ENCODE peak calls at places on chromosomes 4 and X, in five cellular contexts. One of them, this sample, is unnamed.

GRCh38 chrX:74606342-74606741 is 8.1 kb downstream of the RLIM start:
- DNase-seq in adrenal gland: no peak
- DNase-seq in AG04450: no peak
- DNase-seq in endodermal cell: no peak
- DNase-seq in heart right ventricle: no peak
- DNase-seq in this sample: no peak

GRCh38 chrX:45735571-45735970 is 534.9 kb upstream of the DIPK2B start:
- DNase-seq in adrenal gland: no peak
- DNase-seq in AG04450: no peak
- DNase-seq in endodermal cell: no peak
- DNase-seq in heart right ventricle: no peak
- DNase-seq in this sample: no peak

GRCh38 chr4:98627883-98628282 is 30.5 kb downstream of the TSPAN5 start:
- DNase-seq in adrenal gland: no peak
- DNase-seq in AG04450: peak; percentile 42
- DNase-seq in endodermal cell: no peak
- DNase-seq in heart right ventricle: no peak
- DNase-seq in this sample: no peak

GRCh38 chr4:100041646-100042045 is 91.6 kb upstream of the H2AZ1 start:
- DNase-seq in adrenal gland: no peak
- DNase-seq in AG04450: no peak
- DNase-seq in endodermal cell: no peak
- DNase-seq in heart right ventricle: no peak
- DNase-seq in this sample: no peak

GRCh38 chr4:55468724-55469123 is 73.0 kb downstream of the TMEM165 start:
- DNase-seq in adrenal gland: no peak
- DNase-seq in AG04450: peak; percentile 16
- DNase-seq in endodermal cell: no peak
- DNase-seq in heart right ventricle: no peak
- DNase-seq in this sample: no peak

GRCh38 chr4:83757121-83757621 is 221.3 kb downstream of the GPAT3 start:
- DNase-seq in adrenal gland: no peak
- DNase-seq in AG04450: no peak
- DNase-seq in endodermal cell: no peak
- DNase-seq in heart right ventricle: no peak
- DNase-seq in this sample: no peak

GRCh38 chr4:110682311-110682710 is 59.4 kb upstream of the PITX2 start:
- DNase-seq in adrenal gland: no peak
- DNase-seq in AG04450: no peak
- DNase-seq in endodermal cell: no peak
- DNase-seq in heart right ventricle: no peak
- DNase-seq in this sample: no peak

GRCh38 chrX:15399901-15400500 is 15.8 kb upstream of the VEGFD start:
- DNase-seq in adrenal gland: no peak
- DNase-seq in AG04450: no peak
- DNase-seq in endodermal cell: no peak
- DNase-seq in heart right ventricle: no peak
- DNase-seq in this sample: no peak

GRCh38 chr4:84503495-84504437 is 4.7 kb upstream of the NKX6-1 start:
- DNase-seq in adrenal gland: no peak
- DNase-seq in AG04450: peak; percentile 21
- DNase-seq in endodermal cell: peak; percentile 70
- DNase-seq in heart right ventricle: peak; percentile 23
- DNase-seq in this sample: peak; percentile 44

GRCh38 chr4:174378951-174379350 is 95.2 kb downstream of the CEP44 start:
- DNase-seq in adrenal gland: no peak
- DNase-seq in AG04450: no peak
- DNase-seq in endodermal cell: no peak
- DNase-seq in heart right ventricle: no peak
- DNase-seq in this sample: no peak

GRCh38 chrX:8726031-8726652 is 5.8 kb downstream of the ANOS1 start:
- DNase-seq in adrenal gland: no peak
- DNase-seq in AG04450: no peak
- DNase-seq in endodermal cell: peak; percentile 57
- DNase-seq in heart right ventricle: no peak
- DNase-seq in this sample: no peak

GRCh38 chr4:114383721-114384120 is 214.9 kb upstream of the UGT8 start:
- DNase-seq in adrenal gland: no peak
- DNase-seq in AG04450: peak; percentile 65
- DNase-seq in endodermal cell: no peak
- DNase-seq in heart right ventricle: no peak
- DNase-seq in this sample: no peak

GRCh38 chr4:112120021-112120420 is 25.2 kb upstream of the FAM241A start:
- DNase-seq in adrenal gland: no peak
- DNase-seq in AG04450: no peak
- DNase-seq in endodermal cell: no peak
- DNase-seq in heart right ventricle: no peak
- DNase-seq in this sample: no peak

GRCh38 chr4:129903861-129904260 is 807.9 kb downstream of the C4orf33 start:
- DNase-seq in adrenal gland: no peak
- DNase-seq in AG04450: no peak
- DNase-seq in endodermal cell: no peak
- DNase-seq in heart right ventricle: no peak
- DNase-seq in this sample: no peak

GRCh38 chr4:188127157-188127874 is 11.9 kb upstream of the TRIML1 start:
- DNase-seq in adrenal gland: peak; percentile 37
- DNase-seq in AG04450: peak; percentile 30
- DNase-seq in endodermal cell: no peak
- DNase-seq in heart right ventricle: no peak
- DNase-seq in this sample: no peak

GRCh38 chrX:16552546-16552945 is 97.4 kb upstream of the S100G start:
- DNase-seq in adrenal gland: no peak
- DNase-seq in AG04450: no peak
- DNase-seq in endodermal cell: no peak
- DNase-seq in heart right ventricle: no peak
- DNase-seq in this sample: no peak

GRCh38 chrX:20515841-20516461 is 249.2 kb upstream of the RPS6KA3 start:
- DNase-seq in adrenal gland: no peak
- DNase-seq in AG04450: peak; percentile 43
- DNase-seq in endodermal cell: no peak
- DNase-seq in heart right ventricle: no peak
- DNase-seq in this sample: no peak

GRCh38 chrX:152926279-152926678 is 28.4 kb downstream of the ZNF185 start:
- DNase-seq in adrenal gland: peak; percentile 87
- DNase-seq in AG04450: no peak
- DNase-seq in endodermal cell: peak; percentile 87
- DNase-seq in heart right ventricle: no peak
- DNase-seq in this sample: peak; percentile 81

GRCh38 chr4:19689511-19689910 is 562.2 kb upstream of the SLIT2 start:
- DNase-seq in adrenal gland: no peak
- DNase-seq in AG04450: no peak
- DNase-seq in endodermal cell: no peak
- DNase-seq in heart right ventricle: no peak
- DNase-seq in this sample: no peak

GRCh38 chr4:109729155-109729562 is 711 bp downstream of the PLA2G12A start:
- DNase-seq in adrenal gland: no peak
- DNase-seq in AG04450: no peak
- DNase-seq in endodermal cell: no peak
- DNase-seq in heart right ventricle: no peak
- DNase-seq in this sample: no peak

GRCh38 chr4:182604161-182604591 is 313.0 kb downstream of the DCTD start:
- DNase-seq in adrenal gland: no peak
- DNase-seq in AG04450: peak; percentile 74
- DNase-seq in endodermal cell: no peak
- DNase-seq in heart right ventricle: no peak
- DNase-seq in this sample: no peak

GRCh38 chr4:123418486-123418931 is 21.9 kb downstream of the SPRY1 start:
- DNase-seq in adrenal gland: no peak
- DNase-seq in AG04450: peak; percentile 72
- DNase-seq in endodermal cell: peak; percentile 87
- DNase-seq in heart right ventricle: peak; percentile 22
- DNase-seq in this sample: no peak

GRCh38 chr4:47050986-47051725 is 19.8 kb downstream of the GABRB1 start:
- DNase-seq in adrenal gland: no peak
- DNase-seq in AG04450: no peak
- DNase-seq in endodermal cell: no peak
- DNase-seq in heart right ventricle: no peak
- DNase-seq in this sample: no peak

GRCh38 chrX:75327607-75328006 is 53.7 kb downstream of the UPRT start:
- DNase-seq in adrenal gland: no peak
- DNase-seq in AG04450: no peak
- DNase-seq in endodermal cell: no peak
- DNase-seq in heart right ventricle: no peak
- DNase-seq in this sample: no peak

GRCh38 chr4:53558061-53558801 is 33.1 kb downstream of the LNX1 start:
- DNase-seq in adrenal gland: no peak
- DNase-seq in AG04450: no peak
- DNase-seq in endodermal cell: peak; percentile 64
- DNase-seq in heart right ventricle: no peak
- DNase-seq in this sample: peak; percentile 74

GRCh38 chr4:37757121-37757520 is 69.4 kb upstream of the PGM2 start:
- DNase-seq in adrenal gland: no peak
- DNase-seq in AG04450: no peak
- DNase-seq in endodermal cell: no peak
- DNase-seq in heart right ventricle: no peak
- DNase-seq in this sample: no peak

GRCh38 chrX:11509786-11510185 is 155.9 kb downstream of the ARHGAP6 start:
- DNase-seq in adrenal gland: no peak
- DNase-seq in AG04450: no peak
- DNase-seq in endodermal cell: no peak
- DNase-seq in heart right ventricle: no peak
- DNase-seq in this sample: no peak

GRCh38 chrX:74419861-74420193 is 1.5 kb upstream of the SLC16A2 start:
- DNase-seq in adrenal gland: peak; percentile 24
- DNase-seq in AG04450: no peak
- DNase-seq in endodermal cell: no peak
- DNase-seq in heart right ventricle: no peak
- DNase-seq in this sample: peak; percentile 10

GRCh38 chr4:76670631-76671030 is 227.3 kb downstream of the SOWAHB start:
- DNase-seq in adrenal gland: no peak
- DNase-seq in AG04450: no peak
- DNase-seq in endodermal cell: no peak
- DNase-seq in heart right ventricle: no peak
- DNase-seq in this sample: no peak

GRCh38 chr4:2482693-2483092 is 13.8 kb downstream of the RNF4 start:
- DNase-seq in adrenal gland: peak; percentile 48
- DNase-seq in AG04450: no peak
- DNase-seq in endodermal cell: no peak
- DNase-seq in heart right ventricle: peak; percentile 51
- DNase-seq in this sample: peak; percentile 40

GRCh38 chr4:174358410-174358809 is 74.7 kb downstream of the CEP44 start:
- DNase-seq in adrenal gland: no peak
- DNase-seq in AG04450: no peak
- DNase-seq in endodermal cell: no peak
- DNase-seq in heart right ventricle: no peak
- DNase-seq in this sample: no peak

GRCh38 chr4:81786063-81786763 is 314.5 kb upstream of the RASGEF1B start:
- DNase-seq in adrenal gland: peak; percentile 50
- DNase-seq in AG04450: no peak
- DNase-seq in endodermal cell: no peak
- DNase-seq in heart right ventricle: peak; percentile 6
- DNase-seq in this sample: no peak

GRCh38 chrX:125012585-125012984 is 307.1 kb upstream of the TEX13C start:
- DNase-seq in adrenal gland: no peak
- DNase-seq in AG04450: no peak
- DNase-seq in endodermal cell: no peak
- DNase-seq in heart right ventricle: no peak
- DNase-seq in this sample: no peak
- H3K27ac ChIP-seq in adrenal gland: no peak overlapping the region
- H3K27ac ChIP-seq in AG04450: no peak overlapping the region
- H3K27ac ChIP-seq in endodermal cell: no peak overlapping the region
- H3K27ac ChIP-seq in heart right ventricle: no peak overlapping the region
- H3K27ac ChIP-seq in this sample: no peak overlapping the region

DNA sequence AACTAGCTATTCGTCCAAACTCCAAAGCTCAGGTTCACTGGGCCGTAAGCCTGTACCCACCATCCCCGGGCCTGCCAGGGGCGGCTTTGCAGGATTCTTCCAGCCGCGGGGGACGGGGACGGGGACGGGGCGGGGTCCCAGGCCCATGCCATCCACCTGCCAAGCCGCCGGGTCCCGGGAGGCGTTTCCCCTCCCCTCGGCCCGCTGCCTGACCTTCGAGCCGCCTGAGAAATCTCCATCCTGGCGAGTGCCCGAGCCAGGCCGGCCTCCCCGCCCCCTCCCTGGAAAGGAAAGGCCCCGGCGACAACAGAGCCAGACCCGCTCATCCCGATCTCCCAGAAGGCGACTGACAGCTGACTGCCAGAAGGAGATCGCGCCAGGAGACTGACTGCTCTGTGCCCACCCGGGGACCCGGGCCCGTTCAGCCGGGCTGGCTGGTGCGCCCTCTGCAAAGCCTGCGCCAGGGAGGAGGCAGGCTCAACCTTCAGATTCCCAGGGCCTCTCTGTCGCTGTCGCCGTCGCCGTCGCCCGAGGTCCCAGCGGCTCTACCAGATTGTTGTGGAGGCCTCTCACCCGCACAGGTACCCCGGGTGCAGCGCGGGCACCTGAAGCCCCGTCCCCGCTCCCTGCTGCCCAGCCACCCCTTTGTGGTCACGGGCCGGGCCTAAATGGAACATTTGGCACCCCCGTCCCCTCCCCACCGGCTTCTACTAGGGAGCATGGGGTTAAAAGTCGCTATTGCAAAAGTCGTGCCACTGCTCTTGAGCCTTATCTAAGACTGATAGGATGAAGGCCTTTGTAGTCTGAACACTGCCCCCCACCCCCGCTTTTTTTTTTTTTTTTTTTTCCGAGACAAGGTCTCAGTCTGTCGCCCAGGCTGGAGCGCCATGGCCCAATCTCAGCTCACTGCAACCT is at the start of gene RGN:
- DNase-seq in adrenal gland: peak; percentile 65
- DNase-seq in AG04450: no peak
- DNase-seq in endodermal cell: peak; percentile 69
- DNase-seq in heart right ventricle: no peak
- DNase-seq in this sample: no peak
- H3K4me3 ChIP-seq in adrenal gland: peak within 1 kb of the TSS; percentile 26
- H3K4me3 ChIP-seq in AG04450: peak within 1 kb of the TSS; percentile 32
- H3K4me3 ChIP-seq in endodermal cell: no peak within 1 kb of the TSS
- H3K4me3 ChIP-seq in heart right ventricle: peak within 1 kb of the TSS; percentile 56
- H3K4me3 ChIP-seq in this sample: no peak within 1 kb of the TSS

GRCh38 chr4:41331224-41331623 is 74.5 kb downstream of the UCHL1 start:
- DNase-seq in adrenal gland: no peak
- DNase-seq in AG04450: no peak
- DNase-seq in endodermal cell: no peak
- DNase-seq in heart right ventricle: no peak
- DNase-seq in this sample: no peak
- TF ChIP-seq CTCF in adrenal gland: no peak
- TF ChIP-seq CTCF in AG04450: no peak
- TF ChIP-seq CTCF in endodermal cell: no peak
- TF ChIP-seq CTCF in heart right ventricle: no peak
- TF ChIP-seq CTCF in this sample: no peak

DNA sequence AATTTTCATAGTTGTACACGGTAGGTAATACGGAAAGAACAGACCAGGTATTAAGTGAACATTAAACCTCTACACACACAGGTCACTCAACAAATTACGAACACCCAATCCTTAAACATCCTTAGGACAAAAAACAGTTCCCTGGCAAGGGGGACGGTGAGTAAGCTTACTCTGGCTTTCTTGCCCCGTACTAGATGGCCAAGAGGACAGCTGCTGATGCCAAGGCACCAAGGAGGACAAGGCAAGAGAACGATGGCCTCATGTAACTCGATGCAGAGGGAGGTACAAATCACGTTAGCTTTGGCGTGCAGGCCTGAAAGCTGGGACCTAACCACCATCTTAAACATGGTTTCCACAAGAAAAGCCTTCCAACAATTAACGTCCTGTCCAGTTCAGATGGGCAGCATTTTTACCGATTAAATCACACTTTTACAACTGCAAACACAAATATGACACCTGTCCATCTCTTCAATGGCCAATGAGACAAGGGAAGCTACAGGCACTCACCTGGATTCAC is 23.7 kb downstream of the FAT1 start:
- DNase-seq in adrenal gland: no peak
- DNase-seq in AG04450: no peak
- DNase-seq in endodermal cell: no peak
- DNase-seq in heart right ventricle: no peak
- DNase-seq in this sample: no peak
- H3K27ac ChIP-seq in adrenal gland: no peak overlapping the region
- H3K27ac ChIP-seq in AG04450: no peak overlapping the region
- H3K27ac ChIP-seq in endodermal cell: no peak overlapping the region
- H3K27ac ChIP-seq in heart right ventricle: peak overlapping the region; percentile 27
- H3K27ac ChIP-seq in this sample: no peak overlapping the region